ENCODE peak calls at places on chromosomes 2 and 18, in eight cellular contexts. G is heart right ventricle, W is GM13976, B is GM13977, S is adrenal gland, Y is nephron progenitor cell, T is hepatocyte, K is right atrium auricular region. I is an unnamed sample.

GRCh38 chr2:71596011-71596410 is 142.7 kb downstream of the DYSF start:
- DNase-seq in G (no peak), W (no peak), B (no peak), S (no peak), Y (no peak), T (peak; percentile 72), K (no peak), I (no peak)

GRCh38 chr2:178204987-178205386 is 10.7 kb downstream of the OSBPL6 start:
- DNase-seq in G (no peak), W (no peak), B (no peak), S (no peak), Y (no peak), T (no peak), K (no peak), I (no peak)

GRCh38 chr18:44727291-44727690 is 46.6 kb downstream of the SETBP1 start:
- DNase-seq in G (no peak), W (no peak), B (no peak), S (no peak), Y (no peak), T (no peak), K (no peak), I (no peak)

GRCh38 chr2:232928564-232929302 is 58.7 kb downstream of the SNORC start:
- DNase-seq in G (no peak), W (no peak), B (peak; percentile 37), S (no peak), Y (peak; percentile 12), T (no peak), K (no peak), I (no peak)

GRCh38 chr2:39494784-39495251 is 57.7 kb upstream of the MAP4K3 start:
- DNase-seq in G (peak; percentile 50), W (peak; percentile 30), B (peak; percentile 38), S (no peak), Y (peak; percentile 16), T (peak; percentile 46), K (no peak), I (no peak)

GRCh38 chr2:188430705-188431104 is 139.0 kb downstream of the GULP1 start:
- DNase-seq in G (no peak), W (no peak), B (no peak), S (no peak), Y (no peak), T (no peak), K (no peak), I (no peak)

GRCh38 chr2:106107509-106108131 is 86.5 kb downstream of the UXS1 start:
- DNase-seq in G (no peak), W (peak; percentile 76), B (peak; percentile 73), S (no peak), Y (no peak), T (no peak), K (no peak), I (no peak)

GRCh38 chr2:86107031-86107430 is 996 bp downstream of the PTCD3 start:
- DNase-seq in G (no peak), W (no peak), B (no peak), S (no peak), Y (no peak), T (no peak), K (no peak), I (no peak)

GRCh38 chr2:29215073-29215472 is 99.9 kb downstream of the CLIP4 start:
- DNase-seq in G (no peak), W (no peak), B (no peak), S (no peak), Y (no peak), T (no peak), K (peak; percentile 38), I (peak; percentile 58)

GRCh38 chr2:1718339-1719220 is 25.7 kb downstream of the PXDN start:
- DNase-seq in G (no peak), W (no peak), B (no peak), S (no peak), Y (no peak), T (no peak), K (peak; percentile 55), I (no peak)

GRCh38 chr18:70149616-70150301 is 55.7 kb downstream of the RTTN start:
- DNase-seq in G (no peak), W (no peak), B (no peak), S (no peak), Y (no peak), T (no peak), K (no peak), I (no peak)

GRCh38 chr18:43160509-43160908 is 45.0 kb upstream of the RIT2 start:
- DNase-seq in G (no peak), W (no peak), B (no peak), S (no peak), Y (no peak), T (no peak), K (no peak), I (no peak)

GRCh38 chr18:7066965-7067555 is 50.5 kb downstream of the LAMA1 start:
- DNase-seq in G (no peak), W (no peak), B (no peak), S (no peak), Y (no peak), T (no peak), K (no peak), I (no peak)

GRCh38 chr2:136436921-136437320 is 319.0 kb upstream of the CXCR4 start:
- DNase-seq in G (no peak), W (no peak), B (no peak), S (no peak), Y (no peak), T (no peak), K (no peak), I (no peak)

GRCh38 chr2:120239488-120240287 is 13.0 kb upstream of the RALB start:
- DNase-seq in G (peak; percentile 88), W (no peak), B (no peak), S (peak; percentile 84), Y (no peak), T (peak; percentile 85), K (no peak), I (no peak)

GRCh38 chr2:29596584-29596983 is 324.8 kb downstream of the ALK start:
- DNase-seq in G (peak; percentile 27), W (no peak), B (no peak), S (no peak), Y (no peak), T (no peak), K (no peak), I (no peak)

DNA sequence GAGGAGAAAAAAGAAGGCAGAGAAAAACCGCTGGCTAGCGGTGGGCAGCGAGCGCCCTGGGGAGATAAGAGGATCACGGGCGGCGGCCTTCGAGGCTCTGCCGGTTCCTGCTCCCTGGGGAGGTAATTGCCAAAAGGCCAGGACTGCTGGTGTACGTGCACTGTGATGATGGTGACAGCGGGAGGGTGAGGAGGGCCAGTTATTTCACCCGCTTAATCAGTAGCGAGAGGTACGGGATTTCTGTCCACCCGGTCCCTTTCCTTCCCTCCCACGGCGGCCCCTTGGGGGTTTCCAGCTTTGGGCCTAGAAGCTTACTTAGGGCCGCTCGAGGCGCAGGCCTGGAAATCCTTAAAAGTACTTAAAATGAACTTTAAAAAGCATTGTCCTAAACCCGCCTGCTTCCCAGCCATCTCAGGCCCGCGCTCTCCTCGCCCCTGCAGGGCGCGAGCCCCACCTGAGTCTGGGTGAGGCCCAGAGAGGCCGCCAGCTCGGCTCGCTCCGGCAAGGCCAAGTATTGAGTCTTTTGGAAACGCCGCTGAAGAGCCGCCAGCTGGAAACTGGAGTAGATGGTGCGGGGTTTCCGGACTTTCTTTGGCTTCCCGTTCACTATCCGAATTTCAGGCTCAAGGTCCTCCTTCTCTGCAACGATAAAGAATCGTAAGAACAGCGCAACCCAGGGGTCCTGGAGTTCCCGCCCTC is 1.5 kb downstream of the DLX2 start:
- DNase-seq in G (no peak), W (peak; percentile 27), B (peak; percentile 24), S (no peak), Y (no peak), T (no peak), K (no peak), I (no peak)
- TF ChIP-seq CTCF in G (no peak), W (no peak), B (no peak), S (no peak), Y (no peak), T (no peak), K (no peak), I (no peak)

DNA sequence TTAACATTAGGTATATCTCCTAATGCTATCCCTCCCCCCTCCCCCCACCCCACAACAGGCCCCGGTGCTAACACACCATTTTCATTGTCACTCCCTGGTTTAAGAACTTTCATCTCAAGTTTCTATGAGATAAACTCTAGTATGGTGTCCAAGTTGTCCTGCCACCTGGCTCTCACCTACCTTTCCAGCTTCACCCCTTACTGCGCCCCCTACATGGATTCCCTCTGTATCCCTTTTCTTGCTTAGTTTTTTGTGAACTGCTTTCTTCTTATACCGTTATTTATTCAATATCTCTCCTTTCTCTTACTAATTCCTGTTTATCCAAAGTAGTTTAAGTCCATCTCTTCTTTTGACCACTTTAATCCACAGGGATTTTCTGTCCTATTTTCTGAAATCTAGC is 15.2 kb downstream of the EML4 start:
- DNase-seq in G (no peak), W (no peak), B (no peak), S (no peak), Y (no peak), T (no peak), K (no peak), I (no peak)
- TF ChIP-seq CTCF in G (no peak), W (no peak), B (no peak), S (no peak), Y (no peak), T (no peak), K (no peak), I (no peak)

DNA sequence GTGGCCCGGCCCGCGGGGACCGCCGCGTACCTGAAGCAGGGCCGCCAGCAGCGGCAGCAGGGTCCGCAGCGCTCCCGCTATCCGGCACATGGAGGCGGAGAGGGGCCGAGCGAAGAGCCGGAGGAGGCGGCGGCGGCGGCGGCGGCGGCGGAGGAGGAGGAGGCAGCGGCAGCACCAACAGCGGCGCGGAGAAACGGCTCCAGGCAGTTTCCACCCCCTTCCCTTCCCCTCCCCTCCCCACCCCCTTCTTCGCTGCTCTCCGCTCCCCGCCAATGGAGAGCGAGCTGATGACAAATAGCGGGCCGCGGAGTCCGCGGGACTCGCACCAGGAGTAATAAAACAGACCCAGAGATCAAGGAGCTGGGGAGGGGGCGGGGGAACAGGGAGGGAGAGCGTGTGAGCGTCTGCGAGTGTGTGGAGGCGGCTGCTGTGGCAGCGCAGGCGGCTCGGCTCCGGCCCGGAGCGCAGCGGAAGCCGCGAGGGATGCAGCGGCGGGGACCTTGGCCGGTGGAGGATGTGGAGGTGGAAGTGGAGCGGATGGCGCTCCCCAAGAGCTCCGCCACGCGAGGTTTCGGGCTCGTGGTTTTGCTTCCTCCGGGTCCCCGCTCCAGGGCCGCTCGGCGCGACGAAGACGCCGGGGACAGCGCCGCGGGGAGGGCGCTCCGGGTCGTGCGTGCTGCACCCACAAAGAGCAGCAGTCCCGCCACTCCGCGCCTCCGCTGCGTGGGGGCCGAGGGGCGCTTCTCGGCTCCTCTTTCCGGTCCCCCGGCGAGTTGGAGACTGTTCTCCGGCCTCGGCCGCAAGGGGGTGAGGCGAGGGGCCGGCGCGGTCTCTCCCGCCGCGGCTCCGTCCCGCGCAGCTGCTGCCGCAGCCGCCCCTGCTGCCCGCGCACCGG is at the start of gene CDH2:
- DNase-seq in G (peak; percentile 65), W (peak; percentile 52), B (peak; percentile 65), S (peak; percentile 90), Y (peak; percentile 80), T (peak; percentile 88), K (peak; percentile 72), I (peak; percentile 80)
- TF ChIP-seq CTCF in G (peak; percentile 44), W (no peak), B (peak; percentile 3), S (peak; percentile 20), Y (peak; percentile 11), T (peak; percentile 35), K (peak; percentile 40), I (peak; percentile 62)

DNA sequence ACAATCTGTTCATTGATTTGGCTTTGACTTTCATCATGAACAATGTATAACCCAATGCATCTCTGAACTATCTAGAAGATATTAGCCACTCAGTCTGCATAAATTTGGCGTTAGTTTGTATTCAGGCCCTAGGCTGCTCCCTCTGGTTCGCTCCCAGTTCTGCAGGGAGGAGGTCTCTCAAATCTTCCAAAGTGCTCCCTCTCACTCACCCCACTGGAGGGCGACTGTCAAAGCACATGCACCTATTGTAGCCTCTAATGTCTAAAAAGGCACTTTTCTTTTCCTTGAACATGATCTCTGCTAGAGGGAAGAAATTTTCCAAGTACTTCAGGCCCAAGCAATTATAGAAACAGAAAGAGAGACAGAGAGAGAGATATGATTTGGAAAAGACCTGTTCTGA is 291.5 kb downstream of the TDRD15 start:
- DNase-seq in G (no peak), W (no peak), B (no peak), S (no peak), Y (no peak), T (no peak), K (no peak), I (no peak)
- TF ChIP-seq CTCF in G (no peak), W (no peak), B (peak; percentile 27), S (no peak), Y (no peak), T (no peak), K (no peak), I (peak; percentile 52)